ENCODE peak calls at places on chromosome 7, in five cellular contexts. V is GM12892, A is Panc1, X is HCT116, M is GM12891. Y is an unnamed sample.

GRCh38 chr7:70502117-70502516 is 629.8 kb upstream of the GALNT17 start:
- DNase-seq in V (no peak), A (no peak), X (no peak), M (no peak), Y (no peak)

GRCh38 chr7:42972703-42973500 is 40.7 kb downstream of the MRPL32 start:
- DNase-seq in X (no peak), A (no peak), V (no peak), M (no peak), Y (peak; percentile 22)

GRCh38 chr7:10889266-10889898 is 84.3 kb upstream of the PHF14 start:
- DNase-seq in X (peak; percentile 48), V (peak; percentile 32), A (peak; percentile 39), M (peak; percentile 46), Y (no peak)

GRCh38 chr7:15104411-15105092 is 202.0 kb upstream of the DGKB start:
- DNase-seq in X (no peak), A (no peak), M (no peak), V (no peak), Y (no peak)

GRCh38 chr7:12111461-12112405 is 99.4 kb upstream of the TMEM106B start:
- DNase-seq in V (no peak), A (peak; percentile 67), M (no peak), X (no peak), Y (peak; percentile 86)

GRCh38 chr7:128450409-128450808 is 5.3 kb upstream of the HILPDA start:
- DNase-seq in V (no peak), M (no peak), A (no peak), X (no peak), Y (no peak)

GRCh38 chr7:154744226-154744860 is 258.6 kb downstream of the PAXIP1 start:
- DNase-seq in M (peak; percentile 60), X (no peak), V (peak; percentile 46), A (peak; percentile 25), Y (peak; percentile 86)

GRCh38 chr7:130292682-130293257 is at the start of gene CPA4:
- DNase-seq in M (no peak), V (no peak), A (peak; percentile 65), X (peak; percentile 91), Y (no peak)

GRCh38 chr7:129949292-129950133 is 3.2 kb downstream of the UBE2H start:
- DNase-seq in V (no peak), M (no peak), X (peak; percentile 40), A (no peak), Y (no peak)

GRCh38 chr7:68699090-68699711 is 899.1 kb upstream of the AUTS2 start:
- DNase-seq in A (no peak), M (no peak), V (no peak), X (no peak), Y (no peak)

GRCh38 chr7:130912910-130913720 is 179.1 kb upstream of the KLF14 start:
- DNase-seq in X (peak; percentile 91), M (no peak), A (peak; percentile 100), V (no peak), Y (no peak)

GRCh38 chr7:130844811-130845580 is 111.0 kb upstream of the KLF14 start:
- DNase-seq in X (peak; percentile 87), V (no peak), M (no peak), A (no peak), Y (no peak)

GRCh38 chr7:25949672-25950487 is 202.1 kb upstream of the NFE2L3 start:
- DNase-seq in X (no peak), V (no peak), M (no peak), A (no peak), Y (peak; percentile 76)

GRCh38 chr7:25951414-25952276 is 200.4 kb upstream of the NFE2L3 start:
- DNase-seq in M (no peak), X (no peak), A (no peak), V (no peak), Y (no peak)

GRCh38 chr7:25947669-25948516 is 204.1 kb upstream of the NFE2L3 start:
- DNase-seq in X (no peak), V (no peak), A (no peak), M (no peak), Y (no peak)

GRCh38 chr7:25952277-25953057 is 199.5 kb upstream of the NFE2L3 start:
- DNase-seq in X (no peak), V (no peak), M (no peak), A (no peak), Y (no peak)

GRCh38 chr7:25950488-25951413 is 201.2 kb upstream of the NFE2L3 start:
- DNase-seq in X (peak; percentile 79), V (peak; percentile 90), A (no peak), M (peak; percentile 91), Y (peak; percentile 96)
- TF ChIP-seq POLR2AphosphoS5 in X (no peak), V (no peak), A (no peak), M (no peak), Y (no peak)

DNA sequence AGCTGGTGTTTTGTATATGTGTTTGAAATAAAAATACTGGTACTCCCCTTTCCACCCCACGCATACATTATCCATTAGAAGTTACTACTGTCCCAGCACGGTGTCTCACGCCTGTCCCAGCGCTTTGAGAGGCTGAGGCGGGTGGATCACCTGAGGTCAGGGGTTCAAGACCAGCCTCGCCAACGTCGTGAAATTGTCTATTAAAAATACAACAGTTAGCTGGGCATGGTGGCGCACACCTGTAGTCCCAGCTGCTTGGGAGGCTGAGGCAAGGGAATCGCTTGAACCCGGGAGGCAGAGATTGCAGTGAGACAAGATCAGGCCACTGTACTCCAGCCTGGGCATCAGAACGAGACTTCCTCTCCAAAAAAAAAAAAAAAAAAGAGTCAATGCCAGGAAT is 2.7 kb downstream of the HBP1 start:
- DNase-seq in V (no peak), M (no peak), X (no peak), A (no peak), Y (no peak)
- TF ChIP-seq POLR2AphosphoS5 in V (no peak), M (no peak), X (no peak), A (no peak), Y (no peak)

DNA sequence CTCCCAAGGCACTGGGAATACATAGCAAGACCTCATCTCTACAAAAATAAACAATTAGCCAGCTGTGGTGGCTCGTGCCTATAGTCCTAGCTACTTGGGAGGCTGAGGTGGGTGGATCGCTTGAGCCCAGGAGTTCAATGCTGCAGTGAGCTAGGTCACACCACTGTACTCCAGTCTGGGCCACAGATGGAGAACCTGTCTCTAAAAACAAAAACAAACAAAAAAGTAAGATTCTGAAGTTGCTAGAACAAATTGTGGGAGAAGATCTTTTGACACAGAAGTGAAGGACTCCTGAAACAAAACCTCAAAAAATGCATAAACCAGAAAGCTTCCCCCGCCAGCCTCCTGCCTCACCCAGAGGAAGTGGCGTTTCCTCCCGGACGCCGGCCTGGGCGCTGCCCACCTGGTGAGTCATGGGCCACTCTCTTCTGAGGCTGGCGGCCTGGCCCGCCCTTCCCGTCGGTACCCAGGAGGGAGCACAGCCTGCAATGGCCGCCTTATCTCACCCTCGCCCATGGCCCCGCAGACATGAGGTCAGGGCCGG is 25.4 kb upstream of the ELN start:
- DNase-seq in V (no peak), A (no peak), M (no peak), X (peak; percentile 58), Y (peak; percentile 70)
- TF ChIP-seq POLR2AphosphoS5 in V (no peak), A (no peak), M (no peak), X (peak; percentile 96), Y (peak; percentile 30)

GRCh38 chr7:90242369-90243168 is 2.4 kb upstream of the CFAP69 start:
- DNase-seq in M (no peak), V (no peak), A (no peak), X (no peak), Y (no peak)

GRCh38 chr7:90244565-90244908 is 437 bp upstream of the CFAP69 start:
- DNase-seq in V (no peak), M (no peak), X (no peak), A (peak; percentile 10), Y (no peak)

GRCh38 chr7:90246184-90246583 is 1.2 kb downstream of the CFAP69 start:
- DNase-seq in A (no peak), V (no peak), X (no peak), M (no peak), Y (peak; percentile 20)

GRCh38 chr7:90248706-90249105 is 3.7 kb downstream of the CFAP69 start:
- DNase-seq in V (no peak), M (no peak), A (no peak), X (no peak), Y (no peak)

DNA sequence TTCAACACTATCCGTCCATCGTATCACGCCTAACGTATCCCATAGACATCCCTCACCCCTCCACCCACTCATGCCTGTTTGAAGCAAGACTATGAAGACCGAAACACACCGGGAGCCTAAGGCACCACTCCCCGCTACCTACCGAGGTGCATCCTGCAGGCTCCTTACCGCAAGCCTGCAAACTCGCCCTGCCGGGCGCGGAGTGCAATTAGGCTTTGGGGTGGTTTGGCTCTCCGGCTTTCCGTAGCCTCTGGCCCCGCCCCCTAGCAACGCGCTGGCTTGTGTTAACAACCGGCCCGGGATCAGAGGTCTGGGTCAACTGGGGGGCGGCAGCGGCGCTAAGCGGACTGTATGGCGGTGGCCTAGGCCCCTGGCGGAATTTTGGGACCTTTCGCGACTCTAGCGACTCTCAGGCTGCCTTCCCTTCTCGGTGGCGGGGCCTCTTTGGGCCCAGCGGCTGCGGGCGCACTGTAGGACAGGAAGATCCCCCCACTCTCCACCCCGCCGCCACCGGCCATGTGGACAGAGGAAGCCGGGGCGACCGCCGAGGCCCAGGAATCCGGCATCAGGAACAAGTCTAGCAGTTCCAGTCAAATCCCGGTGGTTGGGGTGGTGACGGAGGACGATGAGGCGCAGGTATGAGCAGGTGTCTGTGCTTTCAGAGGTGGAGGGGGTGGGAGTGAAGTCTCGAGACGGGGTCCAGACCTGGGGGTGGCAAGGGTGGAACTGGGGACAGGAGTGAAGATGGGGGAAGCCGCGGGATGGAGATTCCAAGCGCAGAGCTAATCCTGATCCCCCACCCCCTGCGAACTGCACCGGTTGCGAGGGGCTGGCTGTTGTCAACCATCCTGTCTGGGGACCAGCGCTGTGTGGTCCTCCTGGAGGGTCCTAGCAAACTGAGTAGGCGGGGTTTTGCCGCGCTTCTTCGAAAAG is at the start of gene CFAP69:
- DNase-seq in V (peak; percentile 58), M (peak; percentile 60), X (peak; percentile 73), A (peak; percentile 64), Y (peak; percentile 89)
- TF ChIP-seq POLR2AphosphoS5 in V (no peak), M (no peak), X (peak; percentile 87), A (no peak), Y (peak; percentile 31)

GRCh38 chr7:124057872-124058271 is 25.0 kb upstream of the TMEM229A start:
- DNase-seq in M (no peak), V (no peak), X (no peak), A (no peak), Y (no peak)

GRCh38 chr7:124062171-124062570 is 29.3 kb upstream of the TMEM229A start:
- DNase-seq in V (no peak), M (no peak), A (no peak), X (no peak), Y (no peak)

GRCh38 chr7:124058515-124058914 is 25.6 kb upstream of the TMEM229A start:
- DNase-seq in X (no peak), V (no peak), A (no peak), M (no peak), Y (no peak)

GRCh38 chr7:124059375-124059774 is 26.5 kb upstream of the TMEM229A start:
- DNase-seq in V (no peak), M (no peak), X (no peak), A (no peak), Y (no peak)

DNA sequence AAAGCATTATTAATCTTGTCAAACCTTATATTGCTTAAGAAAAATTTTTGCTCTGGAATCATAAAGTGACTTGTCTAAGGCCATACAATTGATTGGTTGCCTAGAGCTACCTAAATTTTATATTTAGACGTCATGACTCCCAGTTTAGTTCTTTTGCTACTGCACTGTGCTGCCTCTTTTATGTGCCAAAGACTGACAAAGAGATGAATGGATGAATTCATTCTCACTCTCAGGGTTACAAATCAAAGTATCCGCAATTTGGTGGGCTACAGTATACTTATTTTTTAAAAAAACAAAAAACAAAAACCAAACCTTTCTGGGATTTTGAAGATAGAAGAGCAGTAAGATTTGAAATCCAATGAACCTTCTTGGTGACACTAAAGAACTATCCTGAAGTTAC is 27.7 kb upstream of the TMEM229A start:
- DNase-seq in M (no peak), V (no peak), A (no peak), X (no peak), Y (no peak)
- TF ChIP-seq POLR2AphosphoS5 in M (no peak), V (no peak), A (no peak), X (no peak), Y (no peak)

Y was measured in upper lobe of left lung.